ENCODE peak calls at places on chromosomes 1 and 21, in nine cellular contexts. B is lower lobe of right lung, R is colonic mucosa, L is Peyer's patch, I is uterus, Y is A549, W is GM12878, X is pancreas, Z is transverse colon. M is an unnamed sample. For H3K4me1, the result is how much of the 10 kb centered on the place peaks cover.

GRCh38 chr1:29324202-29324601 is 87.9 kb downstream of the PTPRU start:
- DNase-seq in B (no peak), R (no peak), L (no peak), I (no peak), Y (no peak), W (no peak), X (peak), Z (no peak), M (no peak)

GRCh38 chr1:201264072-201264471 is 19.2 kb upstream of the PKP1 start:
- DNase-seq in B (no peak), R (no peak), L (peak), I (no peak), Y (no peak), W (no peak), X (peak), Z (no peak), M (peak)

GRCh38 chr21:32226444-32226843 is 52.4 kb downstream of the MIS18A start:
- DNase-seq in B (no peak), R (no peak), L (no peak), I (no peak), Y (no peak), W (no peak), X (no peak), Z (no peak), M (no peak)

GRCh38 chr1:68384872-68385390 is 64.8 kb downstream of the RPE65 start:
- DNase-seq in B (no peak), R (no peak), L (no peak), I (no peak), Y (no peak), W (no peak), X (no peak), Z (no peak), M (no peak)

GRCh38 chr1:172928412-172928811 is 122.3 kb downstream of the TNFSF18 start:
- DNase-seq in B (no peak), R (no peak), L (no peak), I (no peak), Y (no peak), W (no peak), X (no peak), Z (no peak), M (no peak)

GRCh38 chr1:19825298-19825697 is 10.2 kb upstream of the RNF186 start:
- DNase-seq in B (no peak), R (no peak), L (peak), I (no peak), Y (no peak), W (no peak), X (peak), Z (no peak), M (no peak)

GRCh38 chr1:235327559-235328270 is at the start of gene ARID4B:
- DNase-seq in B (peak), R (no peak), L (peak), I (peak), Y (peak), W (no peak), X (peak), Z (no peak), M (no peak)

GRCh38 chr1:50412813-50413476 is 10.3 kb downstream of the DMRTA2 start:
- DNase-seq in B (no peak), R (no peak), L (no peak), I (no peak), Y (no peak), W (no peak), X (no peak), Z (no peak), M (no peak)

GRCh38 chr1:209650454-209650853 is 1.8 kb downstream of the LAMB3 start:
- DNase-seq in B (no peak), R (no peak), L (no peak), I (no peak), Y (no peak), W (no peak), X (no peak), Z (no peak), M (no peak)

GRCh38 chr1:19294638-19295037 is 6.1 kb upstream of the AKR7A3 start:
- DNase-seq in B (no peak), R (no peak), L (no peak), I (no peak), Y (no peak), W (no peak), X (no peak), Z (no peak), M (no peak)

GRCh38 chr1:203284411-203285208 is 20.7 kb upstream of the BTG2 start:
- DNase-seq in B (no peak), R (peak), L (no peak), I (no peak), Y (no peak), W (no peak), X (no peak), Z (no peak), M (no peak)

GRCh38 chr1:206925116-206925736 is 3.5 kb upstream of the FCMR start:
- DNase-seq in B (peak), R (peak), L (peak), I (no peak), Y (no peak), W (peak), X (no peak), Z (peak), M (no peak)

GRCh38 chr1:207603777-207604176 is 41.2 kb upstream of the CR1L start:
- DNase-seq in B (no peak), R (no peak), L (no peak), I (no peak), Y (no peak), W (no peak), X (no peak), Z (no peak), M (no peak)

GRCh38 chr1:171506525-171507304 is 21.4 kb downstream of the PRRC2C start:
- DNase-seq in B (no peak), R (no peak), L (no peak), I (no peak), Y (no peak), W (no peak), X (no peak), Z (no peak), M (no peak)

GRCh38 chr1:227429447-227430359 is 111.4 kb upstream of the CDC42BPA start:
- DNase-seq in B (no peak), R (no peak), L (no peak), I (no peak), Y (no peak), W (no peak), X (no peak), Z (no peak), M (no peak)

GRCh38 chr1:205332015-205332791 is 10.7 kb upstream of the NUAK2 start:
- DNase-seq in B (no peak), R (no peak), L (no peak), I (no peak), Y (no peak), W (no peak), X (no peak), Z (no peak), M (no peak)

GRCh38 chr1:1755852-1756251 is 22.4 kb downstream of the NADK start:
- DNase-seq in B (no peak), R (no peak), L (no peak), I (no peak), Y (no peak), W (no peak), X (no peak), Z (no peak), M (no peak)

GRCh38 chr1:25559996-25560395 is 16.6 kb downstream of the LDLRAP1 start:
- DNase-seq in B (no peak), R (no peak), L (no peak), I (no peak), Y (no peak), W (no peak), X (no peak), Z (no peak), M (no peak)
- H3K4me1 ChIP-seq in B (half or more), R (under half), L (under half), I (under half), Y (under half), W (under half), X (under half), Z (under half), M (under half)

GRCh38 chr1:10529772-10530171 is 55.0 kb downstream of the PEX14 start:
- DNase-seq in B (no peak), R (no peak), L (no peak), I (no peak), Y (no peak), W (no peak), X (no peak), Z (no peak), M (no peak)

GRCh38 chr1:10529096-10529495 is 54.3 kb downstream of the PEX14 start:
- DNase-seq in B (no peak), R (no peak), L (no peak), I (no peak), Y (no peak), W (no peak), X (no peak), Z (no peak), M (no peak)

GRCh38 chr1:10530756-10531155 is 56.0 kb downstream of the PEX14 start:
- DNase-seq in B (no peak), R (no peak), L (no peak), I (no peak), Y (no peak), W (no peak), X (no peak), Z (no peak), M (no peak)

GRCh38 chr1:10528066-10529014 is 53.6 kb downstream of the PEX14 start:
- DNase-seq in B (no peak), R (no peak), L (no peak), I (no peak), Y (peak), W (no peak), X (no peak), Z (peak), M (peak)

DNA sequence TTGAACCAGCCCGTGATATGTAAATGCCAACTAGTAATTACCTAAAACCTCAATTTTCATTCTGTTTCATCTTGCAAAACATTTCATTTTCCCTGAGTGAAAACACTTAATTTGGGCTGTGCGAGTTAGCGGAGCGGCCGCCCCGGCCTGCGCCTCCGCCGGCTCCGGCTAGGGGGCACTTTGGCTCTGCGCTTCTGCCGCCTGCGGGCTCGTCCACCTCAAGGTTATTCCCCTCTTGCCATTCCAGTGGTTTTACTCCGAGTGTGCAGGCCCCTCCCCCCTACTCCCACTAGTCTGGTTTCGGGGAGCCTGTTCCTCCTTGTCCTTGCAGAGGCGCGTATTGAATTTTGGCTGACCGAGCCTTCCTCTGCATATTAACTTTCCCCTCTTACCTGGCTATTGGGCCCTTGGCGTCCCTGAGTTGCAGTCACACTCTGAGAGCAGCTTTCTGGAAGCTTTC is 55.6 kb downstream of the PEX14 start:
- DNase-seq in B (peak), R (no peak), L (peak), I (no peak), Y (no peak), W (no peak), X (peak), Z (peak), M (no peak)
- H3K27ac ChIP-seq in B (peak), R (no peak), L (no peak), I (no peak), Y (no peak), W (no peak), X (no peak), Z (peak), M (peak)

GRCh38 chr1:15755643-15756040 is 3.0 kb upstream of the FBLIM1 start:
- DNase-seq in B (no peak), R (no peak), L (peak), I (no peak), Y (no peak), W (no peak), X (no peak), Z (peak), M (no peak)

GRCh38 chr1:15757575-15758401 is 807 bp upstream of the FBLIM1 start:
- DNase-seq in B (no peak), R (peak), L (peak), I (no peak), Y (no peak), W (no peak), X (peak), Z (peak), M (no peak)

GRCh38 chr1:15756143-15757015 is 2.2 kb upstream of the FBLIM1 start:
- DNase-seq in B (no peak), R (peak), L (peak), I (no peak), Y (no peak), W (no peak), X (peak), Z (peak), M (no peak)

GRCh38 chr1:15758537-15758936 is at the start of gene FBLIM1:
- DNase-seq in B (no peak), R (no peak), L (no peak), I (peak), Y (no peak), W (no peak), X (peak), Z (no peak), M (no peak)

DNA sequence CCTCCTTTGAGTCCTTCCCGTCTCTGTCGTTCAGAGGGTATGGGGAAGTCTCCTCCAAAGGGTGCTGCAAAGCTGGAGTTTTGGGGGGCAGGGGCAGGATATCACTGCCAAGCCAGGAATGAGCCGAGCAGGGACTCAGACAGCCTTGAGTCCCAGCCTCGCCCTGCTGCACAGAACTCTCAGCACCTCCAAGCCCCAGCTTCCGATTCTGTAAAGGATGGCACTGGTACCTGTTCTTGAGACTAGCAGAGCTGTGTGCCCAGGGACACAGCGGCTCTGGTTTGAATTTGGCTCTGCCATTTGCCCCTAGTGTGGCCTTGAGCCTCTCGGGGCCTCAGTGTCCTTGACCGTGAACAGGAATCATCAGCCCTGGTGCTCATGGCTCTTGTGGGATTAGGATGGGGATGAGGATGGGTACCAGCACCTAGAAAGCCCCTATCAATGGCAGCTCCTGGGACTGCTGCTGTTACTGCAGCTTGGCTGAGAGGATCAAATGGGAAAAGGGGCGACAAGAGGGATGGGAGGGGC is 1.5 kb upstream of the FBLIM1 start:
- DNase-seq in B (no peak), R (no peak), L (peak), I (no peak), Y (no peak), W (no peak), X (no peak), Z (no peak), M (no peak)
- H3K4me1 ChIP-seq in B (under half), R (under half), L (under half), I (under half), Y (under half), W (under half), X (under half), Z (under half), M (half or more)

DNA sequence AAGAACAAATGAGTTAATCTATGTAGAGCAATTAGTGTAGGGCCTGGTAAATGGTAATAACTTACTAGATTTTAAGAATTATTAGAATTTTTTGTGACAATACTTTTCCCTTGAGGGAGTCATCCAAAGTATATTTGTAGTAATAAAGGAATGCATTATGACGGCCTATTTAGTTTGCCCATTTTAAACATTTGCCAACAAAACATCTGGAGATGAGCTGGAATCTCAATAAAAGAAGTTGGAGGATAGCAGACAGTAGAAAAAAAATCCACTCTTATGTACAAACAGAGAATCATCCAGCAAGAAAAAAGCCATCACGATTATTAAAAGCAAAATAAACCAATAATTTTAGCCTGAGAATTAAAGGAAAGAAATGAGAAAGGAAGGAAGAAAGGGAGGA is 567.3 kb upstream of the ADAMTS5 start:
- DNase-seq in B (no peak), R (no peak), L (no peak), I (no peak), Y (no peak), W (no peak), X (no peak), Z (no peak), M (no peak)
- H3K27ac ChIP-seq in B (no peak), R (no peak), L (no peak), I (no peak), Y (no peak), W (no peak), X (no peak), Z (no peak), M (no peak)

M was measured in right atrium auricular region.